ENCODE peak calls at places on chromosomes 7 and 10, in seven cellular contexts. One of them, this sample, is unnamed.

GRCh38 chr10:17993361-17993760 is 41.6 kb downstream of the SLC39A12 start:
- DNase-seq in IMR-90: peak; percentile 96
- DNase-seq in SJSA1: no peak
- DNase-seq in MM.1S: no peak
- DNase-seq in K562: no peak
- DNase-seq in cardiac muscle cell: no peak
- DNase-seq in heart right ventricle: no peak
- DNase-seq in this sample: no peak

GRCh38 chr10:128985036-128985435 is 482.0 kb upstream of the MGMT start:
- DNase-seq in heart right ventricle: no peak
- DNase-seq in SJSA1: peak; percentile 13
- DNase-seq in K562: no peak
- DNase-seq in IMR-90: no peak
- DNase-seq in cardiac muscle cell: no peak
- DNase-seq in MM.1S: no peak
- DNase-seq in this sample: no peak

GRCh38 chr10:102068216-102068615 is 3.1 kb downstream of the HPS6 start:
- DNase-seq in heart right ventricle: peak; percentile 41
- DNase-seq in K562: no peak
- DNase-seq in SJSA1: no peak
- DNase-seq in IMR-90: no peak
- DNase-seq in MM.1S: no peak
- DNase-seq in cardiac muscle cell: peak; percentile 34
- DNase-seq in this sample: no peak

GRCh38 chr7:148501707-148502139 is 88.8 kb upstream of the C7orf33 start:
- DNase-seq in cardiac muscle cell: peak; percentile 79
- DNase-seq in MM.1S: peak; percentile 92
- DNase-seq in heart right ventricle: no peak
- DNase-seq in SJSA1: no peak
- DNase-seq in IMR-90: no peak
- DNase-seq in K562: no peak
- DNase-seq in this sample: no peak

GRCh38 chr10:52679117-52679516 is 93.5 kb downstream of the MBL2 start:
- DNase-seq in SJSA1: no peak
- DNase-seq in IMR-90: no peak
- DNase-seq in MM.1S: peak; percentile 17
- DNase-seq in K562: no peak
- DNase-seq in heart right ventricle: no peak
- DNase-seq in cardiac muscle cell: no peak
- DNase-seq in this sample: no peak

GRCh38 chr7:80905334-80905733 is 13.5 kb downstream of the SEMA3C start:
- DNase-seq in MM.1S: no peak
- DNase-seq in heart right ventricle: no peak
- DNase-seq in cardiac muscle cell: no peak
- DNase-seq in IMR-90: no peak
- DNase-seq in K562: no peak
- DNase-seq in SJSA1: no peak
- DNase-seq in this sample: no peak

GRCh38 chr7:90958669-90959068 is 305.6 kb upstream of the FZD1 start:
- DNase-seq in heart right ventricle: no peak
- DNase-seq in K562: no peak
- DNase-seq in IMR-90: peak; percentile 66
- DNase-seq in MM.1S: no peak
- DNase-seq in cardiac muscle cell: no peak
- DNase-seq in SJSA1: no peak
- DNase-seq in this sample: no peak

GRCh38 chr10:33955676-33956075 is 621.2 kb upstream of the NRP1 start:
- DNase-seq in IMR-90: peak; percentile 20
- DNase-seq in heart right ventricle: no peak
- DNase-seq in K562: no peak
- DNase-seq in SJSA1: no peak
- DNase-seq in cardiac muscle cell: no peak
- DNase-seq in MM.1S: no peak
- DNase-seq in this sample: no peak

GRCh38 chr7:95472521-95473160 is 13.1 kb upstream of the ASB4 start:
- DNase-seq in SJSA1: no peak
- DNase-seq in cardiac muscle cell: no peak
- DNase-seq in IMR-90: peak; percentile 3
- DNase-seq in heart right ventricle: no peak
- DNase-seq in K562: no peak
- DNase-seq in MM.1S: no peak
- DNase-seq in this sample: no peak

GRCh38 chr7:143003393-143004051 is 23.4 kb downstream of the OR9A2 start:
- DNase-seq in cardiac muscle cell: peak; percentile 60
- DNase-seq in MM.1S: peak; percentile 77
- DNase-seq in IMR-90: peak; percentile 44
- DNase-seq in SJSA1: no peak
- DNase-seq in K562: peak; percentile 77
- DNase-seq in heart right ventricle: no peak
- DNase-seq in this sample: peak; percentile 69

GRCh38 chr10:10794776-10795175 is 222.9 kb upstream of the CELF2 start:
- DNase-seq in MM.1S: no peak
- DNase-seq in cardiac muscle cell: no peak
- DNase-seq in IMR-90: peak; percentile 83
- DNase-seq in K562: no peak
- DNase-seq in heart right ventricle: no peak
- DNase-seq in SJSA1: peak; percentile 89
- DNase-seq in this sample: no peak

GRCh38 chr7:49513939-49514338 is 259.5 kb upstream of the VWC2 start:
- DNase-seq in MM.1S: no peak
- DNase-seq in K562: no peak
- DNase-seq in cardiac muscle cell: no peak
- DNase-seq in IMR-90: no peak
- DNase-seq in heart right ventricle: no peak
- DNase-seq in SJSA1: no peak
- DNase-seq in this sample: no peak

GRCh38 chr7:129376076-129376777 is 58.0 kb upstream of the STRIP2 start:
- DNase-seq in heart right ventricle: no peak
- DNase-seq in SJSA1: peak; percentile 47
- DNase-seq in IMR-90: peak; percentile 43
- DNase-seq in MM.1S: peak; percentile 76
- DNase-seq in K562: peak; percentile 70
- DNase-seq in cardiac muscle cell: peak; percentile 56
- DNase-seq in this sample: peak; percentile 29

GRCh38 chr7:73831656-73832579 is 1.1 kb downstream of the CLDN4 start:
- DNase-seq in IMR-90: no peak
- DNase-seq in K562: no peak
- DNase-seq in heart right ventricle: no peak
- DNase-seq in cardiac muscle cell: no peak
- DNase-seq in SJSA1: no peak
- DNase-seq in MM.1S: no peak
- DNase-seq in this sample: no peak
- H3K4me1 ChIP-seq in IMR-90: peaks cover 11% of the 10 kb centered on the region
- H3K4me1 ChIP-seq in K562: peaks cover 44% of the 10 kb centered on the region
- H3K4me1 ChIP-seq in heart right ventricle: peaks cover 2% of the 10 kb centered on the region
- H3K4me1 ChIP-seq in cardiac muscle cell: peaks cover 11% of the 10 kb centered on the region
- H3K4me1 ChIP-seq in SJSA1: peaks cover 18% of the 10 kb centered on the region
- H3K4me1 ChIP-seq in MM.1S: peaks cover 4% of the 10 kb centered on the region
- H3K4me1 ChIP-seq in this sample: peaks cover 22% of the 10 kb centered on the region

DNA sequence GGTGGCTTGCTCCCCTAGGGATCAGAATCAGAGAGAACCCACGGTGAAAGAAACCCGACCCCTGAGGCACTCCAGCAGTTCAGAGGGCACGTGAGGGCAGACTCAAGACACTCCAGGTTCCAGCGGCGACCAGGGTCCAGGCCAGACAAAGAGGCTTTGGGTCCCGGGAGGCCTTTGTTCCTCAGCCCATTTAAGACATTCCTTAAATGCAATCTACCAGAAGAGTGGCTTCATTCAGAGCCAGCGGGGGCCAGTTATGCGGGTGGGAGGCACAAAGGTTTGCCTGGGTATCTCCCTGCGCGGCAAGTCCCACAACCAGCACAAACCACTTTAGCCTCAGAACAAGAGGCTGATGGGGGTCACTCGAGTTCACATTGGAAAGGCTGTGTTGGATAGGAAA is 53.6 kb downstream of the AFAP1L2 start:
- DNase-seq in heart right ventricle: no peak
- DNase-seq in cardiac muscle cell: no peak
- DNase-seq in MM.1S: no peak
- DNase-seq in IMR-90: no peak
- DNase-seq in SJSA1: no peak
- DNase-seq in K562: no peak
- DNase-seq in this sample: no peak
- H3K27ac ChIP-seq in heart right ventricle: no peak overlapping the region
- H3K27ac ChIP-seq in cardiac muscle cell: no peak overlapping the region
- H3K27ac ChIP-seq in MM.1S: no peak overlapping the region
- H3K27ac ChIP-seq in IMR-90: no peak overlapping the region
- H3K27ac ChIP-seq in SJSA1: no peak overlapping the region
- H3K27ac ChIP-seq in K562: no peak overlapping the region
- H3K27ac ChIP-seq in this sample: no peak overlapping the region

DNA sequence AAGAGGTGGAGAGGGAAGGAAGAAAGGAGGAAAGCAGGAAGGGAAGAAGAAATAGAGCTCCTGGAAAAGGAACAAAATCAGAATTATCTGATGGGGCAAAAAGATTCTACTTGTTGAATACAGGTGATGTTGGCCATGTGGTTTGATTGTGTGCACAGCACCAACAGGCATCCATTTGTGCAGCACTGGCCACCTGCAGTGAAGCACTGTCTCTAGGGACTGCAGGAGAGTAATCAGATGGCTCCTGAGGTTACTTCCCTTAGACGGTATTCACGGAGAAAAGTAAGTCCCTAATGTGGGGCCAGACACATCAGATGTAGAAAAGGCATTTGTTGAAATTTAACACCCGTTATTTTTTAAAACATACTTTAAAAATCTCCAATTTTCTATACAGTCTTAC is 135.3 kb upstream of the VIPR2 start:
- DNase-seq in IMR-90: no peak
- DNase-seq in cardiac muscle cell: no peak
- DNase-seq in SJSA1: no peak
- DNase-seq in MM.1S: no peak
- DNase-seq in K562: no peak
- DNase-seq in heart right ventricle: no peak
- DNase-seq in this sample: no peak
- H3K9me3 ChIP-seq in IMR-90: peaks cover 13% of the 10 kb centered on the region
- H3K9me3 ChIP-seq in cardiac muscle cell: no peaks in the 10 kb centered on the region
- H3K9me3 ChIP-seq in SJSA1: no peaks in the 10 kb centered on the region
- H3K9me3 ChIP-seq in MM.1S: no peaks in the 10 kb centered on the region
- H3K9me3 ChIP-seq in K562: no peaks in the 10 kb centered on the region
- H3K9me3 ChIP-seq in heart right ventricle: peaks cover 6% of the 10 kb centered on the region
- H3K9me3 ChIP-seq in this sample: no peaks in the 10 kb centered on the region

DNA sequence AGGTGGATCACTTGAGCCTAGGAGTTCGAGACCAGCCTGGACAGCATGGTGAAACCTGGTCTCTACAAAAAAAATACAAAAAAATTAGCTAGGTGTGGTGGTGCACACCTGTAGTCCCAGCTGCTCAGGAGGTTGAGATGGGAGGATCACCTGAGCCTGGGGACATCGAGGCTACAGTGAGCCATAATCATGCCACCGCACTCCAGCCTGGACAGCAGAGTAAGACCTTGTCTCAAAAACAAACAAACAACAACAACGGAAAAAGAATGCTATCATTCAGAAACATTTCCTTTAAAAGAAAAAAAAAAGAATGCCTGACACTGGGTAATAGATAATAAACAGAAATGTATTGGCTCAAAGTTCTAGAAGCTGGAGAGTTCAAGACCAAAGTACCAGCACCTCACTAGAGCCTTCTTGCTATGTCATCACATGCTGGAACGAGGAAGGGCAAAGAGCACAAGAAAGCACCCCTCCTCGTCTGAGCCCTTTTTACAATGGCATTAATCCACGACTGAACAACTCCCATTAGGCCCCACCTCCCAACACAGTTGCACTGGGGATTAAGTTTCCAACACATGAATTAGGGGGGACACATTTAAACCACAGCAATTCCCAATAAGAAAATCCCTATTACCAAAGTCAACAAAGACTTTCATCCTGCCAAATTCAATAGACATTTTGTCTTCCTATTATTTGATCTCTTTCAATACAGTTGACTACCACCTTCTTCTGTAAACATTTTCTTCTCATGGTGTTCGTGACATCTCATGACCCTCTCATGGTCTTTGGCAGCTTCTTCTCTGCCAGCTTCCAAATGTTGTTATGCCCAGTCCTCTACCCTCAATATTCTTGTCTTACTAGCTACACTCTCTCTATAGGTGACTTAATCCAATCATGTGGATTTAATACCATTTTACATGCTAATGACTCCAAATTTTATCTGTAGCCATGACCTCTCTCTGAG is 20.0 kb downstream of the AKR1D1 start:
- DNase-seq in MM.1S: no peak
- DNase-seq in heart right ventricle: no peak
- DNase-seq in K562: no peak
- DNase-seq in SJSA1: no peak
- DNase-seq in cardiac muscle cell: no peak
- DNase-seq in IMR-90: no peak
- DNase-seq in this sample: no peak
- H3K4me1 ChIP-seq in MM.1S: peaks cover under 1% of the 10 kb centered on the region
- H3K4me1 ChIP-seq in heart right ventricle: no peaks in the 10 kb centered on the region
- H3K4me1 ChIP-seq in K562: no peaks in the 10 kb centered on the region
- H3K4me1 ChIP-seq in SJSA1: no peaks in the 10 kb centered on the region
- H3K4me1 ChIP-seq in cardiac muscle cell: no peaks in the 10 kb centered on the region
- H3K4me1 ChIP-seq in IMR-90: no peaks in the 10 kb centered on the region
- H3K4me1 ChIP-seq in this sample: no peaks in the 10 kb centered on the region

GRCh38 chr10:114319406-114320248 is 80.6 kb downstream of the VWA2 start:
- DNase-seq in IMR-90: no peak
- DNase-seq in K562: no peak
- DNase-seq in MM.1S: no peak
- DNase-seq in heart right ventricle: no peak
- DNase-seq in SJSA1: no peak
- DNase-seq in cardiac muscle cell: no peak
- DNase-seq in this sample: no peak

GRCh38 chr10:114322344-114322743 is 82.0 kb downstream of the AFAP1L2 start:
- DNase-seq in IMR-90: peak; percentile 10
- DNase-seq in MM.1S: no peak
- DNase-seq in heart right ventricle: no peak
- DNase-seq in K562: no peak
- DNase-seq in cardiac muscle cell: no peak
- DNase-seq in SJSA1: no peak
- DNase-seq in this sample: no peak

GRCh38 chr10:114320249-114321116 is 81.4 kb downstream of the VWA2 start:
- DNase-seq in SJSA1: no peak
- DNase-seq in IMR-90: no peak
- DNase-seq in MM.1S: no peak
- DNase-seq in heart right ventricle: peak; percentile 43
- DNase-seq in K562: no peak
- DNase-seq in cardiac muscle cell: no peak
- DNase-seq in this sample: no peak

GRCh38 chr10:114326794-114327193 is 77.5 kb downstream of the AFAP1L2 start:
- DNase-seq in IMR-90: no peak
- DNase-seq in SJSA1: no peak
- DNase-seq in heart right ventricle: no peak
- DNase-seq in cardiac muscle cell: no peak
- DNase-seq in MM.1S: no peak
- DNase-seq in K562: no peak
- DNase-seq in this sample: no peak

GRCh38 chr10:114323023-114323422 is 81.3 kb downstream of the AFAP1L2 start:
- DNase-seq in cardiac muscle cell: no peak
- DNase-seq in K562: no peak
- DNase-seq in MM.1S: no peak
- DNase-seq in IMR-90: no peak
- DNase-seq in SJSA1: no peak
- DNase-seq in heart right ventricle: no peak
- DNase-seq in this sample: no peak
- H3K27ac ChIP-seq in cardiac muscle cell: no peak overlapping the region
- H3K27ac ChIP-seq in K562: no peak overlapping the region
- H3K27ac ChIP-seq in MM.1S: no peak overlapping the region
- H3K27ac ChIP-seq in IMR-90: no peak overlapping the region
- H3K27ac ChIP-seq in SJSA1: no peak overlapping the region
- H3K27ac ChIP-seq in heart right ventricle: no peak overlapping the region
- H3K27ac ChIP-seq in this sample: no peak overlapping the region

GRCh38 chr7:57274535-57275283 is 142.5 kb upstream of the ZNF479 start:
- DNase-seq in SJSA1: no peak
- DNase-seq in K562: no peak
- DNase-seq in IMR-90: no peak
- DNase-seq in cardiac muscle cell: no peak
- DNase-seq in MM.1S: no peak
- DNase-seq in heart right ventricle: no peak
- DNase-seq in this sample: no peak
- H3K9me3 ChIP-seq in SJSA1: no peaks in the 10 kb centered on the region
- H3K9me3 ChIP-seq in K562: no peaks in the 10 kb centered on the region
- H3K9me3 ChIP-seq in IMR-90: peaks cover 10% of the 10 kb centered on the region
- H3K9me3 ChIP-seq in cardiac muscle cell: peaks cover 3% of the 10 kb centered on the region
- H3K9me3 ChIP-seq in MM.1S: no peaks in the 10 kb centered on the region
- H3K9me3 ChIP-seq in heart right ventricle: peaks cover 95% of the 10 kb centered on the region
- H3K9me3 ChIP-seq in this sample: no peaks in the 10 kb centered on the region

GRCh38 chr10:78980354-78980753 is 88.4 kb upstream of the ZMIZ1 start:
- DNase-seq in heart right ventricle: no peak
- DNase-seq in K562: no peak
- DNase-seq in IMR-90: no peak
- DNase-seq in cardiac muscle cell: peak; percentile 92
- DNase-seq in MM.1S: no peak
- DNase-seq in SJSA1: no peak
- DNase-seq in this sample: no peak
- H3K4me1 ChIP-seq in heart right ventricle: no peaks in the 10 kb centered on the region
- H3K4me1 ChIP-seq in K562: peaks cover 4% of the 10 kb centered on the region
- H3K4me1 ChIP-seq in IMR-90: peaks cover 13% of the 10 kb centered on the region
- H3K4me1 ChIP-seq in cardiac muscle cell: peaks cover 47% of the 10 kb centered on the region
- H3K4me1 ChIP-seq in MM.1S: peaks cover 10% of the 10 kb centered on the region
- H3K4me1 ChIP-seq in SJSA1: peaks cover 25% of the 10 kb centered on the region
- H3K4me1 ChIP-seq in this sample: peaks cover 6% of the 10 kb centered on the region